ENCODE peak calls at places on chromosomes 16 and 17, in five cellular contexts. A is GM12891, V is GM12878, B is K562, I is HepG2. Q is an unnamed sample.

GRCh38 chr17:80647746-80648145 is 103.1 kb downstream of the RPTOR start:
- DNase-seq in A (no peak), I (no peak), B (no peak), V (no peak), Q (no peak)

GRCh38 chr16:75258807-75259141 is 7.3 kb upstream of the BCAR1 start:
- DNase-seq in A (no peak), B (no peak), V (no peak), I (no peak), Q (no peak)

GRCh38 chr17:9313346-9313745 is 262.3 kb downstream of the STX8 start:
- DNase-seq in V (no peak), I (no peak), B (no peak), A (no peak), Q (no peak)

GRCh38 chr17:41869426-41869825 is 4.2 kb upstream of the KLHL11 start:
- DNase-seq in A (no peak), I (no peak), B (no peak), V (no peak), Q (no peak)

GRCh38 chr17:3688852-3689261 is 7.1 kb downstream of the P2RX5 start:
- DNase-seq in B (no peak), V (no peak), A (no peak), I (no peak), Q (no peak)

GRCh38 chr17:13941781-13942180 is 127.5 kb upstream of the COX10 start:
- DNase-seq in V (no peak), A (no peak), I (no peak), B (no peak), Q (no peak)

GRCh38 chr17:38600906-38601305 is 4.8 kb downstream of the SRCIN1 start:
- DNase-seq in I (no peak), B (peak), V (no peak), A (no peak), Q (no peak)

GRCh38 chr17:44916059-44916780 is 920 bp upstream of the GFAP start:
- DNase-seq in A (no peak), V (no peak), B (no peak), I (peak), Q (no peak)

GRCh38 chr17:5741810-5742209 is 157.5 kb upstream of the NLRP1 start:
- DNase-seq in B (no peak), V (no peak), I (no peak), A (no peak), Q (no peak)

GRCh38 chr17:49456172-49456965 is 38.7 kb upstream of the NGFR start:
- DNase-seq in B (no peak), V (no peak), I (no peak), A (no peak), Q (no peak)

GRCh38 chr17:10754109-10754508 is 24.3 kb upstream of the TMEM220 start:
- DNase-seq in B (peak), I (peak), V (no peak), A (peak), Q (no peak)

GRCh38 chr17:36495076-36495578 is 8.6 kb downstream of the ZNHIT3 start:
- DNase-seq in I (no peak), V (no peak), B (no peak), A (no peak), Q (no peak)

GRCh38 chr16:27400751-27401620 is 988 bp upstream of the IL21R start:
- DNase-seq in A (no peak), I (no peak), V (no peak), B (no peak), Q (no peak)

GRCh38 chr16:8194795-8195194 is 395.5 kb downstream of the TMEM114 start:
- DNase-seq in B (peak), A (no peak), V (no peak), I (no peak), Q (no peak)

GRCh38 chr17:4833941-4834501 is 881 bp downstream of the MINK1 start:
- DNase-seq in A (no peak), V (no peak), B (no peak), I (peak), Q (no peak)

GRCh38 chr17:19386276-19386863 is 620 bp downstream of the MFAP4 start:
- DNase-seq in A (no peak), V (no peak), B (no peak), I (no peak), Q (no peak)

GRCh38 chr17:81436294-81436849 is 41.1 kb downstream of the BAHCC1 start:
- DNase-seq in I (no peak), A (no peak), V (no peak), B (no peak), Q (no peak)

GRCh38 chr16:24838554-24839266 is 7.1 kb upstream of the SLC5A11 start:
- DNase-seq in V (no peak), A (no peak), B (peak), I (peak), Q (no peak)

GRCh38 chr17:34456121-34456520 is 93.1 kb upstream of the CCL1 start:
- DNase-seq in B (no peak), A (no peak), V (no peak), I (no peak), Q (no peak)

GRCh38 chr17:76567634-76568432 is 17.8 kb downstream of the ST6GALNAC2 start:
- DNase-seq in B (peak), A (no peak), V (no peak), I (peak), Q (no peak)

GRCh38 chr17:28256370-28256769 is 62.6 kb upstream of the TMEM97 start:
- DNase-seq in B (no peak), I (no peak), V (no peak), A (no peak), Q (no peak)

GRCh38 chr16:10067406-10067805 is 114.8 kb downstream of the GRIN2A start:
- DNase-seq in B (no peak), I (no peak), A (no peak), V (no peak), Q (no peak)

GRCh38 chr16:79360267-79360666 is 240.3 kb downstream of the MAF start:
- DNase-seq in B (no peak), V (no peak), I (no peak), A (no peak), Q (no peak)

GRCh38 chr17:71180801-71181385 is 939.9 kb upstream of the SOX9 start:
- DNase-seq in B (no peak), V (no peak), A (no peak), I (no peak), Q (no peak)

GRCh38 chr17:48262982-48263586 is 155.5 kb downstream of the SNX11 start:
- DNase-seq in V (no peak), B (peak), A (no peak), I (no peak), Q (no peak)

GRCh38 chr16:75243667-75244224 is 7.7 kb downstream of the BCAR1 start:
- DNase-seq in I (no peak), V (no peak), B (no peak), A (no peak), Q (no peak)

GRCh38 chr16:3595521-3596021 is 15.8 kb downstream of the SLX4 start:
- DNase-seq in I (no peak), A (no peak), B (no peak), V (no peak), Q (no peak)

DNA sequence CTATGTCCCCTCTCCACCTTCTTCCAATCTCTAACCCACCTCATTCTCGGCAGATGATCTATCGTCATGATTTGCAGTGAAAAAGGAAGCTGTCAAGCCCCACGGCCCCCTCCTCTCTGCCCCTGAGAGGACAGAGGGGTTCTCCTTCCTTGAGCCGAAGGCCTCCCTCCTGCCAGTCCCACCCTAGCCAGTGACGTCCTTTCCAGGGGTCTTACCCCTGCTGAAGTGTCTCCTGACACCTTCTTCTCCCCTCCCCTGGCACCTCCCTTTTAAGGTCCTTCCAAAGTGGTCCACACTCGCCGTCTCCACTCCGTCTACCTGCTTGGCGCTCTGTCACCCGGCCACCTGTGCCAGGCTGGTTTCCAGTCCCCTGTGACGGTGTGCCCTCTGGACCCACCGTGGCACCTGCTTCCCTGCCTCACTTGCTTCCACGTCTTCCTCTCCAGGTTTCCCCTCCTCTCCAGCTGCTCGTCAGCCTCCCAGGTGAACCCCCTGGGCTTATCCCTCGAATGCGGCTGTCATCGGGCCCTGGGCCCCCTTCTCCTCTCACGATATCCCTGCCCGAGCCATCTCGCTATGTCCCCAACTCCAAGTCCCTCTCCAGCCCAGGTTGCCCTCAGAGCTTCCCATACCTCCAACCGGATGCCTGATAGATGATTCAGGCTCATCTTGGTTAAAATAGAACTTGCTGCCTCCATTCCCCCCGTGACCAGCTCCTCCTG is 5.7 kb downstream of the CCDC102A start:
- DNase-seq in B (peak), I (no peak), A (no peak), V (no peak), Q (no peak)
- TF ChIP-seq TAF1 in B (no peak), I (no peak), A (no peak), V (no peak), Q (no peak)

GRCh38 chr17:78255953-78256704 is 24.7 kb downstream of the TMEM235 start:
- DNase-seq in V (no peak), A (no peak), B (no peak), I (no peak), Q (no peak)
- TF ChIP-seq POLR2A in V (no peak), A (no peak), B (no peak), I (no peak), Q (no peak)

GRCh38 chr16:86509759-86510464 is 415 bp upstream of the FOXF1 start:
- DNase-seq in V (no peak), I (no peak), B (no peak), A (no peak), Q (no peak)
- TF ChIP-seq POLR2AphosphoS5 in V (no peak), I (no peak), B (no peak), A (no peak), Q (no peak)

GRCh38 chr16:53258809-53259208 is 175.5 kb upstream of the RBL2 start:
- DNase-seq in I (no peak), V (no peak), A (no peak), B (no peak), Q (no peak)

GRCh38 chr16:53261276-53261675 is 173.0 kb upstream of the RBL2 start:
- DNase-seq in A (no peak), V (no peak), I (no peak), B (no peak), Q (no peak)

GRCh38 chr16:53257001-53257400 is 177.3 kb upstream of the RBL2 start:
- DNase-seq in V (no peak), I (no peak), A (no peak), B (no peak), Q (no peak)
- TF ChIP-seq TAF1 in V (no peak), I (no peak), A (no peak), B (no peak), Q (no peak)

GRCh38 chr16:13921328-13921727 is 1.4 kb downstream of the ERCC4 start:
- DNase-seq in I (no peak), V (no peak), B (no peak), A (no peak), Q (no peak)

GRCh38 chr16:13919330-13919682 is 648 bp upstream of the ERCC4 start:
- DNase-seq in I (peak), V (no peak), B (peak), A (no peak), Q (no peak)

GRCh38 chr16:13923703-13924298 is 3.8 kb downstream of the ERCC4 start:
- DNase-seq in V (peak), B (peak), I (peak), A (no peak), Q (no peak)

GRCh38 chr16:13920510-13920818 is 510 bp downstream of the ERCC4 start:
- DNase-seq in V (no peak), B (no peak), A (no peak), I (no peak), Q (no peak)

GRCh38 chr16:13919683-13920509 is at the start of gene ERCC4:
- DNase-seq in A (peak), B (peak), V (peak), I (peak), Q (peak)
- TF ChIP-seq POLR2A in A (peak), B (peak), V (peak), I (peak), Q (peak)

GRCh38 chr17:50539762-50540440 is 7.1 kb upstream of the SPATA20 start:
- DNase-seq in I (no peak), B (peak), A (no peak), V (no peak), Q (no peak)
- TF ChIP-seq POLR2AphosphoS5 in I (no peak), B (no peak), A (no peak), V (no peak), Q (no peak)

DNA sequence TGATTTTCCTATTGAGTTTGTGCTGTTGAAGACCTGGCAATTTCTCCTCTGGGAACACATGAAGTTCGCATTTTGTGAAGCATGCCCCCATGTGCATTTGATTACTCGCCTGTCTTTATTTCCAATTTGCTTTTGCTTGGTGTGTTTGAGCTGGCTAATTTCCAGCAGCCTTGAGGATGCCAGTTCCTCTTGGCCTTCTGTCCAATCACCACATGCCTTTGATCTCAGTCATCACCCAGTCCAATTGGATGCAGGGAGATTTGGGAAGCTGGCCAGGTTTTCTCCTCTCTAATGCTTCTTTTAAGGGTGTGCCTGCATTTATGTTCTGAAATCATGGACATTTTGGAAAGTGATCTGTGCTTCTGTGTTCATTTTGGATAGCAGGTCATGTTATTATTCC is 3.8 kb upstream of the TMEM100 start:
- DNase-seq in I (no peak), A (no peak), V (no peak), B (no peak), Q (no peak)
- TF ChIP-seq TAF1 in I (no peak), A (no peak), V (no peak), B (no peak), Q (no peak)

GRCh38 chr16:70298988-70299938 is at the start of gene DDX19B:
- DNase-seq in I (peak), A (peak), B (peak), V (no peak), Q (peak)
- TF ChIP-seq POLR2A in I (peak), A (peak), B (peak), V (peak), Q (peak)

GRCh38 chr16:85164838-85165516 is 52.7 kb upstream of the CIBAR2 start:
- DNase-seq in A (no peak), V (no peak), I (no peak), B (no peak), Q (no peak)

GRCh38 chr16:85159226-85159980 is 47.1 kb upstream of the CIBAR2 start:
- DNase-seq in I (peak), A (no peak), B (no peak), V (no peak), Q (no peak)

GRCh38 chr16:85165781-85166180 is 53.5 kb upstream of the CIBAR2 start:
- DNase-seq in B (no peak), I (no peak), A (no peak), V (no peak), Q (no peak)

GRCh38 chr16:85163278-85164112 is 51.2 kb upstream of the CIBAR2 start:
- DNase-seq in I (no peak), B (no peak), A (no peak), V (no peak), Q (no peak)

GRCh38 chr16:85162478-85163277 is 50.4 kb upstream of the CIBAR2 start:
- DNase-seq in V (no peak), B (no peak), A (no peak), I (no peak), Q (no peak)
- TF ChIP-seq POLR2AphosphoS5 in V (no peak), B (no peak), A (no peak), I (no peak), Q (no peak)

Q was measured in GM12892.